ENCODE peak calls at places on chromosomes 6 and 20, in six cellular contexts. One of them, this sample, is unnamed.

GRCh38 chr6:81816387-81816786 is 63.9 kb upstream of the TENT5A start:
- DNase-seq in CD8-positive, alpha-beta memory T cell: no peak
- DNase-seq in mammary epithelial cell: no peak
- DNase-seq in type B pancreatic cell: no peak
- DNase-seq in G401: no peak
- DNase-seq in endodermal cell: no peak
- DNase-seq in this sample: no peak

GRCh38 chr6:14068133-14068532 is 49.4 kb upstream of the CD83 start:
- DNase-seq in G401: no peak
- DNase-seq in mammary epithelial cell: peak
- DNase-seq in endodermal cell: no peak
- DNase-seq in CD8-positive, alpha-beta memory T cell: no peak
- DNase-seq in type B pancreatic cell: no peak
- DNase-seq in this sample: peak

GRCh38 chr6:155528982-155529453 is 73.4 kb upstream of the NOX3 start:
- DNase-seq in G401: no peak
- DNase-seq in CD8-positive, alpha-beta memory T cell: no peak
- DNase-seq in type B pancreatic cell: no peak
- DNase-seq in mammary epithelial cell: peak
- DNase-seq in endodermal cell: no peak
- DNase-seq in this sample: peak

GRCh38 chr6:111711476-111711875 is 105.8 kb upstream of the TRAF3IP2 start:
- DNase-seq in type B pancreatic cell: no peak
- DNase-seq in G401: peak
- DNase-seq in mammary epithelial cell: no peak
- DNase-seq in CD8-positive, alpha-beta memory T cell: no peak
- DNase-seq in endodermal cell: peak
- DNase-seq in this sample: no peak

GRCh38 chr20:32743237-32744112 is at the start of gene COMMD7:
- DNase-seq in CD8-positive, alpha-beta memory T cell: peak
- DNase-seq in endodermal cell: peak
- DNase-seq in mammary epithelial cell: peak
- DNase-seq in G401: peak
- DNase-seq in type B pancreatic cell: peak
- DNase-seq in this sample: peak

GRCh38 chr20:21251278-21251677 is 51.9 kb upstream of the XRN2 start:
- DNase-seq in endodermal cell: no peak
- DNase-seq in type B pancreatic cell: no peak
- DNase-seq in CD8-positive, alpha-beta memory T cell: no peak
- DNase-seq in G401: no peak
- DNase-seq in mammary epithelial cell: peak
- DNase-seq in this sample: peak

GRCh38 chr6:135601857-135602256 is 104.3 kb upstream of the AHI1 start:
- DNase-seq in CD8-positive, alpha-beta memory T cell: no peak
- DNase-seq in type B pancreatic cell: no peak
- DNase-seq in endodermal cell: no peak
- DNase-seq in mammary epithelial cell: no peak
- DNase-seq in G401: no peak
- DNase-seq in this sample: no peak

GRCh38 chr6:43669050-43669921 is 18.3 kb downstream of the MRPS18A start:
- DNase-seq in type B pancreatic cell: no peak
- DNase-seq in mammary epithelial cell: peak
- DNase-seq in G401: peak
- DNase-seq in endodermal cell: peak
- DNase-seq in CD8-positive, alpha-beta memory T cell: no peak
- DNase-seq in this sample: peak

GRCh38 chr6:43368517-43369160 is 808 bp downstream of the ZNF318 start:
- DNase-seq in type B pancreatic cell: no peak
- DNase-seq in G401: peak
- DNase-seq in CD8-positive, alpha-beta memory T cell: peak
- DNase-seq in endodermal cell: peak
- DNase-seq in mammary epithelial cell: peak
- DNase-seq in this sample: peak

GRCh38 chr6:73364549-73364948 is 2.1 kb downstream of the KHDC3L start:
- DNase-seq in type B pancreatic cell: no peak
- DNase-seq in endodermal cell: no peak
- DNase-seq in mammary epithelial cell: no peak
- DNase-seq in G401: no peak
- DNase-seq in CD8-positive, alpha-beta memory T cell: no peak
- DNase-seq in this sample: no peak

GRCh38 chr6:15270402-15270801 is 24.5 kb downstream of the JARID2 start:
- DNase-seq in CD8-positive, alpha-beta memory T cell: no peak
- DNase-seq in endodermal cell: no peak
- DNase-seq in mammary epithelial cell: no peak
- DNase-seq in G401: no peak
- DNase-seq in type B pancreatic cell: no peak
- DNase-seq in this sample: no peak

GRCh38 chr6:135520781-135521180 is 23.2 kb upstream of the AHI1 start:
- DNase-seq in CD8-positive, alpha-beta memory T cell: no peak
- DNase-seq in G401: no peak
- DNase-seq in type B pancreatic cell: no peak
- DNase-seq in mammary epithelial cell: no peak
- DNase-seq in endodermal cell: no peak
- DNase-seq in this sample: no peak

GRCh38 chr6:155186052-155186658 is 77.7 kb upstream of the CLDN20 start:
- DNase-seq in CD8-positive, alpha-beta memory T cell: no peak
- DNase-seq in endodermal cell: peak
- DNase-seq in mammary epithelial cell: peak
- DNase-seq in type B pancreatic cell: no peak
- DNase-seq in G401: no peak
- DNase-seq in this sample: peak

GRCh38 chr6:155265843-155266535 is 2.2 kb downstream of the CLDN20 start:
- DNase-seq in CD8-positive, alpha-beta memory T cell: no peak
- DNase-seq in G401: no peak
- DNase-seq in mammary epithelial cell: no peak
- DNase-seq in endodermal cell: no peak
- DNase-seq in type B pancreatic cell: no peak
- DNase-seq in this sample: no peak

GRCh38 chr6:87407531-87407895 is 259 bp upstream of the CFAP206 start:
- DNase-seq in G401: peak
- DNase-seq in type B pancreatic cell: no peak
- DNase-seq in mammary epithelial cell: no peak
- DNase-seq in endodermal cell: no peak
- DNase-seq in CD8-positive, alpha-beta memory T cell: no peak
- DNase-seq in this sample: peak

GRCh38 chr6:1477432-1478090 is 88.2 kb downstream of the FOXF2 start:
- DNase-seq in G401: no peak
- DNase-seq in endodermal cell: peak
- DNase-seq in CD8-positive, alpha-beta memory T cell: no peak
- DNase-seq in type B pancreatic cell: no peak
- DNase-seq in mammary epithelial cell: peak
- DNase-seq in this sample: peak

GRCh38 chr6:31881136-31881859 is 2.5 kb upstream of the SLC44A4 start:
- DNase-seq in mammary epithelial cell: no peak
- DNase-seq in endodermal cell: no peak
- DNase-seq in G401: no peak
- DNase-seq in type B pancreatic cell: no peak
- DNase-seq in CD8-positive, alpha-beta memory T cell: no peak
- DNase-seq in this sample: no peak

GRCh38 chr6:143368426-143368825 is 82.1 kb downstream of the ADAT2 start:
- DNase-seq in type B pancreatic cell: no peak
- DNase-seq in CD8-positive, alpha-beta memory T cell: no peak
- DNase-seq in mammary epithelial cell: peak
- DNase-seq in endodermal cell: no peak
- DNase-seq in G401: no peak
- DNase-seq in this sample: peak

GRCh38 chr6:99241905-99242534 is 107.5 kb downstream of the FAXC start:
- DNase-seq in endodermal cell: peak
- DNase-seq in CD8-positive, alpha-beta memory T cell: no peak
- DNase-seq in mammary epithelial cell: peak
- DNase-seq in G401: peak
- DNase-seq in type B pancreatic cell: no peak
- DNase-seq in this sample: peak

GRCh38 chr6:144190593-144190992 is 40.3 kb downstream of the STX11 start:
- DNase-seq in type B pancreatic cell: no peak
- DNase-seq in endodermal cell: no peak
- DNase-seq in CD8-positive, alpha-beta memory T cell: no peak
- DNase-seq in G401: no peak
- DNase-seq in mammary epithelial cell: peak
- DNase-seq in this sample: peak

GRCh38 chr20:44644384-44645131 is 6.9 kb downstream of the ADA start:
- DNase-seq in G401: no peak
- DNase-seq in CD8-positive, alpha-beta memory T cell: peak
- DNase-seq in mammary epithelial cell: no peak
- DNase-seq in type B pancreatic cell: no peak
- DNase-seq in endodermal cell: peak
- DNase-seq in this sample: no peak

GRCh38 chr6:30356519-30356918 is 11.6 kb downstream of the RPP21 start:
- DNase-seq in mammary epithelial cell: no peak
- DNase-seq in type B pancreatic cell: no peak
- DNase-seq in endodermal cell: no peak
- DNase-seq in CD8-positive, alpha-beta memory T cell: no peak
- DNase-seq in G401: no peak
- DNase-seq in this sample: no peak

GRCh38 chr20:41047975-41048305 is 19.3 kb downstream of the TOP1 start:
- DNase-seq in endodermal cell: no peak
- DNase-seq in G401: no peak
- DNase-seq in mammary epithelial cell: peak
- DNase-seq in type B pancreatic cell: no peak
- DNase-seq in CD8-positive, alpha-beta memory T cell: no peak
- DNase-seq in this sample: no peak

GRCh38 chr6:161850572-161850971 is 576.7 kb upstream of the AGPAT4 start:
- DNase-seq in endodermal cell: no peak
- DNase-seq in type B pancreatic cell: no peak
- DNase-seq in mammary epithelial cell: no peak
- DNase-seq in CD8-positive, alpha-beta memory T cell: no peak
- DNase-seq in G401: no peak
- DNase-seq in this sample: no peak

GRCh38 chr6:161303628-161304340 is 29.9 kb upstream of the AGPAT4 start:
- DNase-seq in G401: no peak
- DNase-seq in mammary epithelial cell: peak
- DNase-seq in CD8-positive, alpha-beta memory T cell: no peak
- DNase-seq in endodermal cell: no peak
- DNase-seq in type B pancreatic cell: no peak
- DNase-seq in this sample: peak

GRCh38 chr6:111096246-111096645 is 8.9 kb downstream of the SLC16A10 start:
- DNase-seq in mammary epithelial cell: peak
- DNase-seq in endodermal cell: no peak
- DNase-seq in type B pancreatic cell: no peak
- DNase-seq in G401: no peak
- DNase-seq in CD8-positive, alpha-beta memory T cell: no peak
- DNase-seq in this sample: peak

GRCh38 chr6:1678966-1679690 is 69.4 kb downstream of the FOXC1 start:
- DNase-seq in type B pancreatic cell: no peak
- DNase-seq in G401: peak
- DNase-seq in endodermal cell: no peak
- DNase-seq in CD8-positive, alpha-beta memory T cell: no peak
- DNase-seq in mammary epithelial cell: peak
- DNase-seq in this sample: no peak

GRCh38 chr6:151494235-151494950 is 576 bp downstream of the CCDC170 start:
- DNase-seq in mammary epithelial cell: peak
- DNase-seq in endodermal cell: no peak
- DNase-seq in type B pancreatic cell: no peak
- DNase-seq in CD8-positive, alpha-beta memory T cell: no peak
- DNase-seq in G401: peak
- DNase-seq in this sample: peak

GRCh38 chr20:40110241-40110910 is 578.7 kb downstream of the MAFB start:
- DNase-seq in G401: no peak
- DNase-seq in type B pancreatic cell: no peak
- DNase-seq in CD8-positive, alpha-beta memory T cell: no peak
- DNase-seq in mammary epithelial cell: no peak
- DNase-seq in endodermal cell: no peak
- DNase-seq in this sample: no peak

GRCh38 chr6:152587473-152587872 is 49.7 kb downstream of the SYNE1 start:
- DNase-seq in endodermal cell: no peak
- DNase-seq in mammary epithelial cell: no peak
- DNase-seq in type B pancreatic cell: no peak
- DNase-seq in CD8-positive, alpha-beta memory T cell: no peak
- DNase-seq in G401: no peak
- DNase-seq in this sample: no peak

GRCh38 chr20:46371656-46372055 is 34.8 kb downstream of the ELMO2 start:
- DNase-seq in mammary epithelial cell: no peak
- DNase-seq in type B pancreatic cell: no peak
- DNase-seq in CD8-positive, alpha-beta memory T cell: no peak
- DNase-seq in endodermal cell: no peak
- DNase-seq in G401: no peak
- DNase-seq in this sample: no peak

GRCh38 chr6:158316022-158316421 is 3.8 kb downstream of the TULP4 start:
- DNase-seq in CD8-positive, alpha-beta memory T cell: no peak
- DNase-seq in endodermal cell: no peak
- DNase-seq in mammary epithelial cell: peak
- DNase-seq in type B pancreatic cell: no peak
- DNase-seq in G401: no peak
- DNase-seq in this sample: peak

GRCh38 chr6:16876201-16876600 is 114.9 kb upstream of the ATXN1 start:
- DNase-seq in endodermal cell: no peak
- DNase-seq in G401: no peak
- DNase-seq in type B pancreatic cell: no peak
- DNase-seq in mammary epithelial cell: peak
- DNase-seq in CD8-positive, alpha-beta memory T cell: no peak
- DNase-seq in this sample: no peak

GRCh38 chr6:46925563-46926253 is 4.0 kb upstream of the ADGRF5 start:
- DNase-seq in mammary epithelial cell: peak
- DNase-seq in G401: no peak
- DNase-seq in type B pancreatic cell: no peak
- DNase-seq in endodermal cell: no peak
- DNase-seq in CD8-positive, alpha-beta memory T cell: no peak
- DNase-seq in this sample: peak

GRCh38 chr6:32860674-32861073 is 6.7 kb downstream of the PSMB9 start:
- DNase-seq in G401: no peak
- DNase-seq in type B pancreatic cell: no peak
- DNase-seq in mammary epithelial cell: no peak
- DNase-seq in CD8-positive, alpha-beta memory T cell: no peak
- DNase-seq in endodermal cell: no peak
- DNase-seq in this sample: no peak

This sample was measured in epithelial cell of esophagus.